ENCODE peak calls at places on chromosomes 16 and 17, in four cellular contexts. S is NCI-H1092 treated with DMSO at 0.1 percent for 48 hours, W is ureter, M is NCI-H1417. Q is an unnamed sample.

GRCh38 chr17:72588961-72589360 is 468.1 kb downstream of the SOX9 start:
- DNase-seq in S (peak), W (peak), M (peak), Q (peak)

GRCh38 chr17:79552405-79552804 is 58.4 kb downstream of the RBFOX3 start:
- DNase-seq in S (no peak), W (no peak), M (no peak), Q (no peak)

GRCh38 chr16:71693168-71693567 is 31.3 kb downstream of the PHLPP2 start:
- DNase-seq in S (no peak), W (no peak), M (no peak), Q (no peak)

GRCh38 chr17:82334622-82335394 is 1.2 kb upstream of the SECTM1 start:
- DNase-seq in S (no peak), W (no peak), M (no peak), Q (peak)

GRCh38 chr17:41360291-41360995 is 9.2 kb downstream of the KRT33B start:
- DNase-seq in S (no peak), W (no peak), M (no peak), Q (no peak)

GRCh38 chr16:82507271-82507670 is 119.5 kb upstream of the CDH13 start:
- DNase-seq in S (peak), W (no peak), M (no peak), Q (no peak)

GRCh38 chr17:42097691-42098661 is at the start of gene ZNF385C:
- DNase-seq in S (no peak), W (no peak), M (peak), Q (no peak)

GRCh38 chr17:56985371-56986162 is 7.6 kb downstream of the SCPEP1 start:
- DNase-seq in S (no peak), W (no peak), M (no peak), Q (no peak)

GRCh38 chr17:49703557-49704277 is 4.0 kb downstream of the SLC35B1 start:
- DNase-seq in S (no peak), W (no peak), M (no peak), Q (peak)

GRCh38 chr17:81870155-81870977 is 771 bp downstream of the ARHGDIA start:
- DNase-seq in S (no peak), W (no peak), M (peak), Q (no peak)

GRCh38 chr16:80407265-80407987 is 133.4 kb upstream of the DYNLRB2 start:
- DNase-seq in S (no peak), W (no peak), M (peak), Q (no peak)

GRCh38 chr17:61196302-61196704 is 203.3 kb upstream of the TBX2 start:
- DNase-seq in S (no peak), W (no peak), M (no peak), Q (no peak)

GRCh38 chr16:58385218-58385773 is 7.0 kb upstream of the GINS3 start:
- DNase-seq in S (no peak), W (no peak), M (no peak), Q (no peak)

GRCh38 chr17:29032798-29033197 is 10.1 kb upstream of the PIPOX start:
- DNase-seq in S (no peak), W (no peak), M (no peak), Q (no peak)

GRCh38 chr17:75549246-75550138 is 24.0 kb downstream of the LLGL2 start:
- DNase-seq in S (peak), W (peak), M (peak), Q (peak)

GRCh38 chr17:41404024-41404651 is 6.7 kb upstream of the KRT31 start:
- DNase-seq in S (no peak), W (no peak), M (peak), Q (no peak)

GRCh38 chr16:85820604-85821372 is 21.3 kb downstream of the COX4I1 start:
- DNase-seq in S (no peak), W (no peak), M (peak), Q (no peak)

GRCh38 chr17:2814499-2815341 is 18.5 kb downstream of the RAP1GAP2 start:
- DNase-seq in S (no peak), W (peak), M (no peak), Q (no peak)

GRCh38 chr16:89473791-89474414 is 16.5 kb downstream of the ANKRD11 start:
- DNase-seq in S (no peak), W (no peak), M (no peak), Q (no peak)

GRCh38 chr17:65184235-65184959 is 47.2 kb downstream of the RGS9 start:
- DNase-seq in S (no peak), W (no peak), M (no peak), Q (no peak)

GRCh38 chr17:50459081-50459676 is 9.5 kb downstream of the CHAD start:
- DNase-seq in S (no peak), W (no peak), M (no peak), Q (peak)

GRCh38 chr16:5058476-5058875 is 7.3 kb downstream of the C16orf89 start:
- DNase-seq in S (no peak), W (no peak), M (no peak), Q (no peak)

GRCh38 chr17:1029196-1029911 is 32.4 kb downstream of the TIMM22 start:
- DNase-seq in S (no peak), W (peak), M (no peak), Q (no peak)

GRCh38 chr17:76452102-76452645 is 778 bp downstream of the UBE2O start:
- DNase-seq in S (no peak), W (no peak), M (no peak), Q (no peak)

GRCh38 chr16:23403547-23403946 is 49.4 kb downstream of the COG7 start:
- DNase-seq in S (no peak), W (no peak), M (no peak), Q (no peak)

GRCh38 chr16:3317315-3317999 is 12.2 kb downstream of the ZNF75A start:
- DNase-seq in S (peak), W (no peak), M (no peak), Q (no peak)

GRCh38 chr17:66604381-66604780 is 230.5 kb upstream of the CACNG5 start:
- DNase-seq in S (no peak), W (no peak), M (no peak), Q (no peak)

GRCh38 chr17:78284146-78284545 is 52.7 kb downstream of the TMEM235 start:
- DNase-seq in S (no peak), W (no peak), M (no peak), Q (no peak)

GRCh38 chr17:2128011-2128410 is 73.1 kb downstream of the HIC1 start:
- DNase-seq in S (no peak), W (no peak), M (no peak), Q (no peak)

GRCh38 chr17:44376124-44376523 is 12.5 kb upstream of the FAM171A2 start:
- DNase-seq in S (no peak), W (no peak), M (no peak), Q (no peak)

GRCh38 chr17:83125515-83126274 is 46.3 kb downstream of the METRNL start:
- DNase-seq in S (no peak), W (no peak), M (peak), Q (no peak)

GRCh38 chr17:28982191-28982793 is 23.5 kb downstream of the SEZ6 start:
- DNase-seq in S (no peak), W (no peak), M (no peak), Q (peak)

GRCh38 chr17:82243648-82244412 is 15.0 kb downstream of the SLC16A3 start:
- DNase-seq in S (no peak), W (no peak), M (no peak), Q (no peak)

GRCh38 chr16:57434003-57434402 is 13.2 kb downstream of the CIAPIN1 start:
- DNase-seq in S (no peak), W (no peak), M (no peak), Q (no peak)

GRCh38 chr17:48954300-48954755 is 9.7 kb upstream of the SNF8 start:
- DNase-seq in S (no peak), W (no peak), M (no peak), Q (no peak)

GRCh38 chr16:26688105-26688504 is 378.6 kb upstream of the C16orf82 start:
- DNase-seq in S (no peak), W (no peak), M (no peak), Q (no peak)

Q was measured in prostate gland.